ENCODE peak calls at places on chromosomes 12 and 14, in ten cellular contexts. N is uterus, X is stomach, I is osteoblast, F is ovary, M is IMR-90, D is mammary epithelial cell, Q is body of pancreas, S is BJ, E is neural progenitor cell. V is an unnamed sample. For H3K36me3, the result is how much of the 10 kb centered on the place peaks cover.

GRCh38 chr14:87873741-87874140 is 119.2 kb downstream of the GALC start:
- DNase-seq in E (no peak), F (no peak), X (no peak), S (no peak), D (peak), M (no peak), I (no peak), Q (no peak), N (no peak), V (no peak)

GRCh38 chr12:123485756-123486155 is 27.8 kb downstream of the SNRNP35 start:
- DNase-seq in N (no peak), D (no peak), Q (no peak), I (peak), E (no peak), X (no peak), S (no peak), M (no peak), F (no peak), V (no peak)

GRCh38 chr14:22099942-22100763 is 426.5 kb upstream of the OR4E1 start:
- DNase-seq in I (peak), E (peak), N (peak), Q (peak), X (peak), S (no peak), M (peak), F (peak), D (peak), V (peak)

GRCh38 chr12:10331642-10332239 is 24.1 kb downstream of the KLRD1 start:
- DNase-seq in Q (no peak), S (no peak), X (no peak), D (peak), N (no peak), E (peak), F (no peak), I (peak), M (peak), V (no peak)

GRCh38 chr12:27460471-27460978 is 14.0 kb downstream of the SMCO2 start:
- DNase-seq in N (no peak), M (peak), S (no peak), I (no peak), E (no peak), X (no peak), D (peak), Q (no peak), F (no peak), V (no peak)

GRCh38 chr12:111405149-111405855 is 421 bp upstream of the SH2B3 start:
- DNase-seq in N (peak), F (peak), I (peak), D (peak), M (peak), E (peak), X (peak), Q (peak), S (peak), V (peak)

GRCh38 chr12:4308334-4308960 is 12.6 kb upstream of the TIGAR start:
- DNase-seq in X (no peak), E (peak), N (no peak), M (no peak), S (no peak), I (no peak), Q (no peak), D (no peak), F (no peak), V (no peak)

GRCh38 chr12:122123051-122123760 is 44.6 kb downstream of the MLXIP start:
- DNase-seq in X (peak), S (no peak), M (peak), N (peak), Q (peak), I (peak), F (peak), D (peak), E (peak), V (peak)

GRCh38 chr14:26531894-26532293 is 65.9 kb downstream of the NOVA1 start:
- DNase-seq in N (no peak), Q (no peak), M (peak), F (no peak), D (peak), I (no peak), E (no peak), X (no peak), S (no peak), V (no peak)

GRCh38 chr12:75979181-75979580 is 52.4 kb downstream of the PHLDA1 start:
- DNase-seq in Q (no peak), X (no peak), E (no peak), S (no peak), N (no peak), D (peak), M (peak), I (no peak), F (no peak), V (no peak)

GRCh38 chr12:9049520-9050133 is 60.3 kb downstream of the KLRG1 start:
- DNase-seq in I (peak), X (no peak), Q (peak), S (no peak), E (peak), F (no peak), N (no peak), M (peak), D (peak), V (no peak)

DNA sequence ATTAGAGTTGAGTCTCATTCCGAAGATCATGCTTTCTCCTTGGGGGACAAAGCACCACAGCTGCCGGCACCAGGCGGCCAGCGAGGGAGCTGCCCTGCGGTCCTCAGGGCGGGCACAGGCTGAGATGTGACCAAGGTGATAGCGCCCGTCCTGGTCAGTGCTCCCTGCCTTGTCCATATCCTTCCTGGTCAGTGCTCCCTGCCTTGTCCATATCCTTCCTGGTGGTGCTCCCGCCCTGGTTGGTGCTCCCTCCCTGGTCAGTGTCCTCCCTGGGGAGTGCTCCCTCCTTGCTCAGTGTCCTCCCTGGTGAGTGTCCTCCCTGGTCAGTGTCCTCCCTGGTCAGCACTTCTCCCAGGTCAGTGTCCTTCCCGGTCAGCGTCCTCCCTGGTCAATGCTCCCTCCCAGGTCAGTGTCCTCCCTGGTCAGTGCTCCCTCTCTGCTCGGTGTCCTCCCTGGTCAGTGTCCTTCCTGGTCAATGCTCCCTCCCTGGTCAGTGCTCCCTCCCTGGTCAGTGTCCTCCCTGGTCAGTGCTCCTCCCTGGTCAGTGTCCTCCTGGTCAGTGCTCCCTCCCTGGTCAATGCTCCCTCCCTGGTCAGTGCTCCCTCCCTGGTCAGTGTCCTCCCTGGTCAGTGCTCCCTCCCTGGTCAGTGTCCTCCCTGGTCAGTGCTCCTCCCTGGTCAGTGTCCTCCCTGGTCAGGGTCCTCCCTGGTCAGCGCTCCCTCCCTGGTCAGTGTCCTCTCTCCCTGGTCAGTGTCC is 92.2 kb downstream of the ADGRD1 start:
- DNase-seq in N (no peak), Q (no peak), E (no peak), X (no peak), M (no peak), I (peak), D (no peak), S (no peak), F (peak), V (no peak)
- TF ChIP-seq CTCF in N (no peak), Q (no peak), E (no peak), X (no peak), M (no peak), I (no peak), D (no peak), S (no peak), F (no peak), V (no peak)

GRCh38 chr12:120766569-120766965 is 40.9 kb downstream of the ACADS start:
- DNase-seq in X (no peak), E (no peak), M (no peak), F (no peak), D (no peak), S (no peak), I (no peak), Q (no peak), N (no peak), V (no peak)

GRCh38 chr12:120764766-120765165 is 39.1 kb downstream of the ACADS start:
- DNase-seq in E (no peak), N (no peak), M (no peak), F (no peak), S (no peak), D (no peak), Q (no peak), X (no peak), I (peak), V (no peak)

GRCh38 chr12:120771097-120771496 is 45.5 kb downstream of the ACADS start:
- DNase-seq in N (no peak), E (peak), Q (no peak), X (no peak), I (no peak), S (no peak), D (no peak), F (no peak), M (no peak), V (no peak)

GRCh38 chr12:120763250-120763649 is 37.6 kb downstream of the ACADS start:
- DNase-seq in I (peak), N (no peak), E (no peak), D (no peak), S (no peak), Q (no peak), M (no peak), X (no peak), F (no peak), V (no peak)

GRCh38 chr12:120767071-120768024 is 41.7 kb downstream of the ACADS start:
- DNase-seq in M (no peak), D (no peak), Q (no peak), E (no peak), F (no peak), S (no peak), I (peak), X (no peak), N (no peak), V (peak)
- H3K36me3 ChIP-seq in M (under half), D (under half), Q (under half), E (under half), F (under half), S (under half), I (half or more), X (half or more), N (under half), V (under half)

GRCh38 chr14:90986510-90986909 is 73.9 kb downstream of the RPS6KA5 start:
- DNase-seq in F (no peak), X (no peak), M (no peak), S (no peak), Q (no peak), D (peak), N (no peak), E (no peak), I (no peak), V (no peak)
- TF ChIP-seq CTCF in F (no peak), X (no peak), M (no peak), S (no peak), Q (no peak), D (no peak), N (no peak), E (no peak), I (no peak), V (no peak)

GRCh38 chr14:96582641-96582980 is 80.4 kb downstream of the PAPOLA start:
- DNase-seq in Q (no peak), D (no peak), S (no peak), F (no peak), E (no peak), X (no peak), N (no peak), I (no peak), M (no peak), V (no peak)

GRCh38 chr14:96581902-96582640 is 79.9 kb downstream of the PAPOLA start:
- DNase-seq in S (no peak), N (no peak), F (no peak), I (peak), X (no peak), E (no peak), Q (no peak), M (no peak), D (no peak), V (no peak)

GRCh38 chr14:96579358-96579757 is 77.2 kb downstream of the PAPOLA start:
- DNase-seq in E (no peak), I (no peak), M (no peak), S (no peak), X (no peak), F (no peak), N (no peak), Q (no peak), D (no peak), V (no peak)

GRCh38 chr14:96579855-96580254 is 77.7 kb downstream of the PAPOLA start:
- DNase-seq in M (no peak), I (no peak), F (no peak), Q (no peak), X (no peak), E (no peak), D (no peak), N (no peak), S (no peak), V (no peak)

DNA sequence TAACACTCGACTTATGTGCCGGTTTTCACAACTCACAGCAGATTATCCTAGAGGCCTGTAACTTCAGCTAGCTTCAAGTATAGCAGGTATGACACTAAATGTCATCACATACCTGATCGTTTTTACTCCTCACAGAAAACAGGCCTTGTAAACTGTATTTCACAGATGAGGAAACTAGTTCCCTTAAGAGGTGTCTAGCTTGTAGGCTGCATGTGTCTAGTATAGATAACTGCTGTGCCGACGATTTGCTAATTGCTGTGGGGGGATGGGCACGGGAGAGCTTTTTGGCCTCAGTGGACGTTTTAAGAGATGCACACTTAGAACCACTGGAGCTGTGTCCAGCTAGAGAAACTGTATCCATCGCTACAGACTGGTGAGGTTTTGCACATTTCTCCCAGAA is 78.8 kb downstream of the PAPOLA start:
- DNase-seq in F (no peak), N (no peak), M (no peak), E (no peak), X (no peak), D (no peak), S (no peak), I (no peak), Q (no peak), V (no peak)
- H3K36me3 ChIP-seq in F (under half), N (under half), M (under half), E (under half), X (under half), D (under half), S (under half), I (under half), Q (under half), V (under half)

GRCh38 chr12:6056406-6057211 is 67.9 kb downstream of the VWF start:
- DNase-seq in X (no peak), D (no peak), N (no peak), S (no peak), I (peak), E (peak), M (no peak), F (no peak), Q (no peak), V (peak)
- TF ChIP-seq CTCF in X (no peak), D (no peak), N (peak), S (peak), I (peak), E (peak), M (no peak), F (no peak), Q (no peak), V (peak)

DNA sequence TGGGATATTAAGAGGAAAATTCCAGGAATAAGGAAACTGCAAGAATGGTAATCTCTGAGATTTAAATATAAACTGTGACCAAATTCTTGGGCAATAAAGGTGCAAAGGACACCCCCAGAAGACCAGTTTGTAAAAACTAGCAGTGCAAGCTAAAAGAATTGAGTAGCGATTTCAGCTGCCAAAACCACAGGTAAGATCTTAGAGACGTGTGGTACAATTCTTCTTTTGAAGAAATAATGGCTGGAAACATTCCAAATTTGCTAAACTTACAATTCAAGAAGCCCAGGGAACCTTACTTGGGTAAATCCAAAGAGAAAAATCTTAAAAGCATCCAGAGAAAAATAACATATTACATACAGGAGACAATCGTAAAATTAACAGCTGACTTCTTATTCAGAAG is 12.0 kb downstream of the CATSPERB start:
- DNase-seq in Q (no peak), F (no peak), M (no peak), N (no peak), D (no peak), S (no peak), I (no peak), X (no peak), E (no peak), V (no peak)
- H3K36me3 ChIP-seq in Q (under half), F (under half), M (under half), N (under half), D (under half), S (under half), I (under half), X (under half), E (under half), V (under half)

DNA sequence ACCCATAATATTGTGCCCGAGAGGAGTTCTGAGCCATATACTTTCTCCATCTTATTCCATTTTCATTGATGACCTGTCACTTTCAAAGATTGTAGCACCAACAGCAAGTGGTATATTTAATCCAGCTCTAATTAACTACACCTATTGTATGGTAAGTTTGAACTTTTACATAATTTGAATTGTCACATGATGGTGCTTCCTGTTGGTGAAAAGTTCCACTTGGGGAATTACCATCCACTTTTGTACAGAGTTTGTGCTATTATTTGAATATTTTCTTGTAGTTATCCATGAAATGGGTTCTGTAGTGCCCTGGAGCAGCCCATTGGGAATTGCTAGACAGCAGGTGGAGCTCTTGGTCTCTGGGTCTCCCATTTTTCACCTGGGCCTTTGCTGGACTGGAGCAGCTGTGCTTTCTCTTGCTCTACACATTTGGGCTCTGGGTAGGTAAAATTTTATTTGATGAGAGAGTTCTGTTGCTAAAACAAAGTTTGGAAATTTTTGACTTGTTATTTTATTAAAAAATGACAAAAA is 3.0 kb downstream of the SMCO3 start:
- DNase-seq in S (no peak), I (peak), M (peak), X (no peak), E (peak), Q (peak), N (no peak), D (peak), F (no peak), V (peak)
- TF ChIP-seq CTCF in S (peak), I (peak), M (peak), X (no peak), E (peak), Q (peak), N (peak), D (peak), F (no peak), V (peak)